ENCODE peak calls at places on chromosomes 2 and 18, in ten cellular contexts. X, C, N, Y, T, I, G, E, Q and Z are unnamed samples.

GRCh38 chr18:61542596-61542995 is 209.4 kb downstream of the CDH20 start:
- DNase-seq in Y (no peak), T (no peak), N (no peak), E (no peak), I (no peak), C (no peak), Q (no peak), X (no peak), G (no peak), Z (no peak)

GRCh38 chr2:63591566-63592175 is 2.9 kb downstream of the MDH1 start:
- DNase-seq in G (no peak), Y (no peak), I (no peak), X (no peak), Q (no peak), C (no peak), E (no peak), T (no peak), N (no peak), Z (no peak)

GRCh38 chr2:156890498-156891148 is 366.9 kb upstream of the GALNT5 start:
- DNase-seq in E (no peak), N (no peak), C (no peak), I (no peak), Q (no peak), Y (no peak), X (no peak), T (no peak), G (no peak), Z (no peak)

GRCh38 chr18:58314284-58314683 is 270.3 kb downstream of the NEDD4L start:
- DNase-seq in X (no peak), T (peak), Q (peak), C (peak), N (no peak), E (no peak), Y (no peak), I (peak), G (no peak), Z (no peak)

GRCh38 chr2:178976351-178976750 is 73.6 kb downstream of the CCDC141 start:
- DNase-seq in I (no peak), G (no peak), Y (no peak), X (no peak), E (no peak), C (no peak), Q (no peak), T (no peak), N (no peak), Z (no peak)

GRCh38 chr2:113219889-113220641 is 46.3 kb downstream of the PSD4 start:
- DNase-seq in G (no peak), X (no peak), E (no peak), T (peak), Q (no peak), I (peak), N (no peak), Y (no peak), C (no peak), Z (no peak)

GRCh38 chr18:24011095-24011917 is 3.2 kb upstream of the TTC39C start:
- DNase-seq in C (no peak), G (no peak), Y (no peak), T (no peak), N (no peak), X (no peak), I (no peak), E (no peak), Q (no peak), Z (peak)

GRCh38 chr2:102417946-102418345 is 5.0 kb upstream of the IL18RAP start:
- DNase-seq in C (no peak), Y (no peak), G (no peak), T (no peak), I (no peak), N (no peak), Q (no peak), E (no peak), X (no peak), Z (no peak)

GRCh38 chr2:31028415-31028814 is 109.8 kb downstream of the GALNT14 start:
- DNase-seq in I (no peak), X (no peak), T (no peak), E (peak), N (no peak), C (no peak), Y (no peak), G (no peak), Q (no peak), Z (no peak)

GRCh38 chr2:164847966-164848365 is 6.3 kb upstream of the COBLL1 start:
- DNase-seq in Q (no peak), E (no peak), I (no peak), N (no peak), G (no peak), X (no peak), Y (no peak), C (no peak), T (no peak), Z (no peak)

GRCh38 chr2:201361078-201361477 is 3.9 kb upstream of the FLACC1 start:
- DNase-seq in T (no peak), Y (no peak), C (no peak), X (no peak), E (no peak), N (no peak), I (no peak), G (no peak), Q (no peak), Z (no peak)

GRCh38 chr2:105934467-105934866 is 189.8 kb downstream of the NCK2 start:
- DNase-seq in Y (no peak), E (no peak), Q (no peak), I (no peak), N (no peak), G (no peak), C (no peak), X (no peak), T (no peak), Z (no peak)

GRCh38 chr18:73645175-73645715 is 502.4 kb downstream of the FBXO15 start:
- DNase-seq in C (no peak), Q (no peak), I (peak), E (no peak), X (no peak), N (no peak), Y (no peak), T (no peak), G (no peak), Z (no peak)

GRCh38 chr18:34696681-34697080 is 13.4 kb upstream of the DTNA start:
- DNase-seq in G (no peak), N (no peak), T (no peak), C (no peak), I (no peak), X (no peak), Q (no peak), Y (no peak), E (no peak), Z (no peak)

GRCh38 chr2:9769171-9770005 is 73.9 kb upstream of the TAF1B start:
- DNase-seq in T (peak), Y (no peak), N (no peak), E (peak), C (no peak), I (no peak), G (no peak), Q (no peak), X (no peak), Z (no peak)

GRCh38 chr2:160756481-160756880 is 262.9 kb upstream of the RBMS1 start:
- DNase-seq in Y (no peak), I (no peak), N (no peak), T (no peak), X (no peak), G (no peak), E (no peak), C (no peak), Q (no peak), Z (no peak)

GRCh38 chr2:172783091-172783898 is 47.6 kb downstream of the RAPGEF4 start:
- DNase-seq in E (no peak), C (peak), T (peak), Y (no peak), X (no peak), Q (no peak), I (peak), G (no peak), N (no peak), Z (no peak)

GRCh38 chr2:41870948-41871522 is 176.8 kb upstream of the PKDCC start:
- DNase-seq in E (no peak), G (no peak), Y (no peak), C (no peak), Q (no peak), N (no peak), I (no peak), T (no peak), X (no peak), Z (no peak)

GRCh38 chr2:112767693-112768380 is 3.4 kb upstream of the CKAP2L start:
- DNase-seq in X (no peak), I (no peak), N (no peak), C (no peak), G (no peak), Q (no peak), Y (no peak), E (no peak), T (no peak), Z (no peak)

GRCh38 chr2:72235497-72236413 is 88.1 kb upstream of the CYP26B1 start:
- DNase-seq in T (no peak), G (no peak), Q (no peak), E (no peak), Y (no peak), X (no peak), N (no peak), I (no peak), C (no peak), Z (no peak)

GRCh38 chr18:48031641-48032040 is 101.2 kb upstream of the SMAD2 start:
- DNase-seq in Y (no peak), I (no peak), N (no peak), C (no peak), X (no peak), Q (no peak), E (no peak), T (no peak), G (no peak), Z (no peak)

GRCh38 chr2:242075163-242075562 is 205.6 kb downstream of the RTP5 start:
- DNase-seq in N (no peak), G (no peak), T (no peak), Y (no peak), C (no peak), E (no peak), Q (no peak), I (peak), X (no peak), Z (no peak)

GRCh38 chr2:38797276-38797675 is 19.3 kb downstream of the GEMIN6 start:
- DNase-seq in Q (no peak), I (peak), Y (no peak), C (no peak), G (no peak), X (no peak), N (no peak), E (no peak), T (no peak), Z (no peak)

GRCh38 chr18:26804474-26804873 is 61.0 kb downstream of the AQP4 start:
- DNase-seq in N (peak), T (peak), C (no peak), X (no peak), Q (no peak), G (no peak), I (peak), Y (no peak), E (peak), Z (no peak)

GRCh38 chr2:65256088-65256487 is 28.5 kb downstream of the ACTR2 start:
- DNase-seq in Q (no peak), E (no peak), G (no peak), I (no peak), N (no peak), C (no peak), T (no peak), Y (no peak), X (no peak), Z (no peak)

GRCh38 chr2:44097322-44097907 is 71.3 kb upstream of the PPM1B start:
- DNase-seq in G (no peak), Q (no peak), C (no peak), Y (no peak), E (no peak), I (no peak), T (no peak), N (no peak), X (no peak), Z (no peak)

GRCh38 chr2:109663721-109664120 is 49.6 kb downstream of the SOWAHC start:
- DNase-seq in T (no peak), E (peak), Y (no peak), Q (peak), X (peak), G (no peak), N (peak), I (peak), C (no peak), Z (no peak)

GRCh38 chr2:217856871-217857270 is 145.9 kb downstream of the TNS1 start:
- DNase-seq in Y (no peak), Q (no peak), T (no peak), C (no peak), E (no peak), X (no peak), G (no peak), I (no peak), N (no peak), Z (no peak)

GRCh38 chr2:192195548-192196418 is 1.1 kb upstream of the TMEFF2 start:
- DNase-seq in Q (no peak), X (no peak), E (no peak), T (peak), N (no peak), C (no peak), G (no peak), I (peak), Y (no peak), Z (peak)

GRCh38 chr2:157170299-157170698 is 87.2 kb upstream of the GALNT5 start:
- DNase-seq in I (no peak), E (no peak), T (no peak), X (no peak), G (no peak), Y (no peak), Q (no peak), C (no peak), N (no peak), Z (no peak)

GRCh38 chr2:61538920-61539559 is 884 bp upstream of the XPO1 start:
- DNase-seq in C (no peak), X (no peak), I (peak), T (peak), N (peak), G (peak), Q (no peak), Y (peak), E (peak), Z (peak)

GRCh38 chr2:239548491-239548890 is 147.7 kb upstream of the HDAC4 start:
- DNase-seq in X (no peak), Q (no peak), E (no peak), N (no peak), C (no peak), I (no peak), Y (peak), G (peak), T (no peak), Z (no peak)

GRCh38 chr18:35915056-35915455 is 57.4 kb upstream of the RMP24 start:
- DNase-seq in T (no peak), I (no peak), X (no peak), C (no peak), G (no peak), N (no peak), Q (no peak), Y (no peak), E (no peak), Z (no peak)

GRCh38 chr2:204473224-204473623 is 72.1 kb upstream of the PARD3B start:
- DNase-seq in Y (no peak), E (no peak), X (no peak), T (no peak), Q (no peak), G (no peak), N (no peak), I (no peak), C (no peak), Z (no peak)

GRCh38 chr2:169001116-169001815 is 29.9 kb downstream of the ABCB11 start:
- DNase-seq in G (no peak), X (no peak), T (no peak), N (no peak), E (no peak), I (peak), Q (no peak), C (no peak), Y (no peak), Z (no peak)

GRCh38 chr18:50194623-50195532 is at the start of gene MYO5B:
- DNase-seq in Y (peak), T (peak), N (peak), I (no peak), Q (no peak), G (peak), C (no peak), X (no peak), E (peak), Z (peak)

GRCh38 chr2:42010743-42011298 is 37.0 kb upstream of the PKDCC start:
- DNase-seq in I (peak), T (no peak), E (no peak), Y (no peak), G (no peak), Q (no peak), N (no peak), C (peak), X (no peak), Z (no peak)

GRCh38 chr2:84022810-84023431 is 436.2 kb downstream of the SUCLG1 start:
- DNase-seq in Q (no peak), N (peak), C (peak), T (peak), Y (no peak), I (peak), E (peak), X (no peak), G (no peak), Z (no peak)

GRCh38 chr2:150526006-150526405 is 38.5 kb upstream of the RND3 start:
- DNase-seq in T (peak), E (no peak), C (no peak), N (no peak), Y (no peak), I (no peak), Q (no peak), G (no peak), X (no peak), Z (no peak)

GRCh38 chr2:25494626-25495025 is 152.9 kb upstream of the DNMT3A start:
- DNase-seq in C (no peak), X (no peak), E (no peak), Y (no peak), T (no peak), I (peak), G (no peak), N (no peak), Q (no peak), Z (no peak)